ENCODE peak calls at places on chromosomes 13 and 19, in eight cellular contexts. Z is ovary, G is A549, W is H1, J is transverse colon, T is HepG2, X is stomach, M is tibial nerve. L is an unnamed sample.

GRCh38 chr13:75715598-75716523 is 79.7 kb downstream of the LMO7 start:
- DNase-seq in Z (no peak), G (no peak), W (no peak), J (no peak), T (no peak), X (no peak), M (no peak), L (no peak)

GRCh38 chr13:25249001-25249543 is 38.2 kb downstream of the MTMR6 start:
- DNase-seq in Z (no peak), G (no peak), W (no peak), J (no peak), T (peak), X (no peak), M (no peak), L (no peak)

GRCh38 chr19:44585371-44586141 is 27.8 kb upstream of the IGSF23 start:
- DNase-seq in Z (no peak), G (no peak), W (no peak), J (no peak), T (no peak), X (no peak), M (no peak), L (no peak)

GRCh38 chr13:50995870-50996269 is 86.3 kb downstream of the RNASEH2B start:
- DNase-seq in Z (no peak), G (no peak), W (no peak), J (no peak), T (no peak), X (no peak), M (no peak), L (no peak)

GRCh38 chr13:71087432-71087831 is 779.6 kb downstream of the DACH1 start:
- DNase-seq in Z (no peak), G (no peak), W (no peak), J (no peak), T (no peak), X (no peak), M (no peak), L (no peak)

GRCh38 chr19:23957660-23958281 is 43.1 kb downstream of the ZNF726 start:
- DNase-seq in Z (no peak), G (no peak), W (no peak), J (peak), T (no peak), X (no peak), M (no peak), L (no peak)

GRCh38 chr13:111176421-111176820 is 61.3 kb downstream of the ARHGEF7 start:
- DNase-seq in Z (no peak), G (no peak), W (no peak), J (no peak), T (no peak), X (no peak), M (no peak), L (no peak)

GRCh38 chr19:34962945-34963530 is 991 bp downstream of the ZNF792 start:
- DNase-seq in Z (no peak), G (no peak), W (no peak), J (no peak), T (no peak), X (no peak), M (no peak), L (no peak)

GRCh38 chr19:10587022-10587838 is at the start of gene AP1M2:
- DNase-seq in Z (no peak), G (no peak), W (peak), J (peak), T (no peak), X (peak), M (no peak), L (no peak)

GRCh38 chr13:88066847-88067246 is 395.7 kb downstream of the SLITRK5 start:
- DNase-seq in Z (no peak), G (no peak), W (no peak), J (no peak), T (no peak), X (no peak), M (no peak), L (no peak)

GRCh38 chr13:43268632-43269031 is 245.2 kb downstream of the DNAJC15 start:
- DNase-seq in Z (no peak), G (no peak), W (no peak), J (no peak), T (no peak), X (no peak), M (no peak), L (no peak)

GRCh38 chr13:25648996-25649633 is 277.3 kb downstream of the ATP8A2 start:
- DNase-seq in Z (no peak), G (no peak), W (no peak), J (no peak), T (no peak), X (no peak), M (no peak), L (no peak)

GRCh38 chr13:25619897-25620296 is 248.1 kb downstream of the ATP8A2 start:
- DNase-seq in Z (no peak), G (no peak), W (no peak), J (no peak), T (no peak), X (no peak), M (no peak), L (no peak)

GRCh38 chr13:47211106-47211505 is 314.3 kb upstream of the HTR2A start:
- DNase-seq in Z (no peak), G (no peak), W (no peak), J (no peak), T (no peak), X (no peak), M (no peak), L (no peak)

GRCh38 chr13:91277013-91277676 is 70.3 kb upstream of the MIR17HG start:
- DNase-seq in Z (no peak), G (no peak), W (no peak), J (no peak), T (no peak), X (no peak), M (no peak), L (no peak)

GRCh38 chr19:49653466-49653806 is 11.4 kb downstream of the SCAF1 start:
- DNase-seq in Z (no peak), G (no peak), W (no peak), J (no peak), T (no peak), X (no peak), M (no peak), L (no peak)

GRCh38 chr13:20247963-20248362 is 15.8 kb upstream of the GJB6 start:
- DNase-seq in Z (no peak), G (no peak), W (no peak), J (no peak), T (no peak), X (no peak), M (no peak), L (no peak)

GRCh38 chr19:36099166-36099785 is 11.7 kb upstream of the OVOL3 start:
- DNase-seq in Z (no peak), G (no peak), W (no peak), J (no peak), T (no peak), X (no peak), M (no peak), L (no peak)

GRCh38 chr19:36101550-36102327 is 9.2 kb upstream of the OVOL3 start:
- DNase-seq in Z (no peak), G (no peak), W (no peak), J (no peak), T (no peak), X (no peak), M (no peak), L (no peak)

GRCh38 chr19:36097036-36097435 is 13.9 kb upstream of the OVOL3 start:
- DNase-seq in Z (no peak), G (no peak), W (no peak), J (no peak), T (no peak), X (no peak), M (no peak), L (no peak)

GRCh38 chr19:36103040-36103626 is 7.8 kb upstream of the OVOL3 start:
- DNase-seq in Z (no peak), G (no peak), W (no peak), J (no peak), T (no peak), X (no peak), M (no peak), L (no peak)

DNA sequence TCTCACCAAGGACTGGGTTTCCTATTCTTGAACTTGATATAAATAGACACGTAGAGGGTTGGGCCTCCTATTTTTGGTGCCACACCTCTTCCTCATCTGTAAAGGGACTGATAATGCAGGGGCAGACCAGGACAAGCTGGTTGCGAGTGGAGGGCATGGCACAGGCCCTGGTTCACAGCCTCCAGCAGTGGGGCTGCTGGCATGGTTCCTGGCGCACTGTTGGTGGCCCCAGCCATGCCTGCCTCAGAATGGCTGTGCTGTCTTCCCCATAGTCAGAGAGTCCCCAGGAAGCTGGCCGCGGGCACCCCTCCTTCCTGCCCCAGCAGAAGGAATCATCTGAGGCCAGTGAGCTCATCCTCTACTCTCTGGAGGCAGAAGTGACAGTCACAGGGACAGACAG is 10.5 kb upstream of the OVOL3 start:
- DNase-seq in Z (no peak), G (no peak), W (no peak), J (no peak), T (no peak), X (no peak), M (no peak), L (no peak)
- TF ChIP-seq POLR2A in Z (no peak), G (peak), W (no peak), J (no peak), T (no peak), X (no peak), M (no peak), L (no peak)

GRCh38 chr19:52230685-52231084 is 38.7 kb upstream of the ZNF766 start:
- DNase-seq in Z (no peak), G (no peak), W (no peak), J (no peak), T (no peak), X (no peak), M (no peak), L (no peak)
- TF ChIP-seq CTCF in Z (no peak), G (no peak), W (no peak), J (no peak), T (no peak), X (no peak), M (no peak), L (no peak)

GRCh38 chr19:14118165-14119051 is 846 bp upstream of the PRKACA start:
- DNase-seq in Z (peak), G (no peak), W (peak), J (peak), T (peak), X (peak), M (peak), L (peak)
- TF ChIP-seq EP300 in Z (no peak), G (no peak), W (no peak), J (no peak), T (no peak), X (no peak), M (peak), L (no peak)

DNA sequence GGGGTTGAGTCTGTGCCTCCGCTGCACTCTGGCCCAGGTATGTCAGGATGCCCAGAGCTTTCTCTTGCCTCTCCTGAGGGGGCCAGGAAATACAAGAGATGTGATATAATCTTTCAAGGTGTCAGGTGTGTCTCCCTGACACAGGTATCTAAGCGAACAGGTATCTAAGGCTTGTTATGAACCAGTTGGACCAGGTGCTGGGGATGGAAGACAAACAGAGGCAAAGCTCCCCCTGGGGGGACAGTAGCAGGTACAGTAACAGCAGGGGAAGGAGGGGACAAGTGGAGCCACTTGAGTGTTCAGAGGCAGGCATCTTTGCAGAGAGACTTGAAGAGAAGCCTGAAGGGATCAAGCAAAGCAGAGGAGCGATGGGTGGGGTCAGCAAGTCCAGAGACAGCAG is 2.6 kb downstream of the LENG1 start:
- DNase-seq in Z (no peak), G (no peak), W (no peak), J (no peak), T (no peak), X (no peak), M (no peak), L (no peak)
- TF ChIP-seq POLR2A in Z (no peak), G (no peak), W (no peak), J (no peak), T (no peak), X (no peak), M (no peak), L (no peak)

GRCh38 chr19:14059093-14059480 is 2.8 kb downstream of the PALM3 start:
- DNase-seq in Z (no peak), G (no peak), W (peak), J (peak), T (no peak), X (peak), M (no peak), L (no peak)
- TF ChIP-seq CTCF in Z (no peak), G (peak), W (peak), J (peak), T (peak), X (peak), M (peak), L (peak)

DNA sequence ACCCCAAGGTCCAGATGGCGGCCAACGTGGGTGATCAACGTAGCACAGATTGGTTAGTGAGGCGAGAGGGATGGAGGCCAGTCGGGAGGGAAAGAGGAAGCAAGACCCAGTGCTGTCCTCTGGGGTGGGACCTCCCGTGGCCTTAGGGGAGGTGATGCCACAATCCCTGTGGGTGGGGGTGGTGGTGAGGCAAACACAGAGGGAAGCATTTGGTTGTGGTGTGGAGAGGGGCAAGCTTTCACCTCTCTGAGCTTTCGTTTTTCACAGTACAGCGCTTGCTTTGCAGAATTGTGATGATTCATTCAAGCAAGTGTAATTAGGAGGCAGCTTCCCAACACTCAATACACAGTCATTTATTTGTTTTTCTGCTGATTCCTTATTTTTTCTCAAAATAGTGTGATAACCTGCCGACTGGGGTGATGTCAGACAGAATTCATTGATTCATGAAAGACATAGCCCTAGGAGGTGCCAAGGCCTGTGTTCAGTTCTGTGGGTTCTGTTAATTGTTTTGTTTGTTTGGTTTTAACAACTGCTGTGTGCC is 2.4 kb downstream of the LENG8 start:
- DNase-seq in Z (no peak), G (no peak), W (no peak), J (no peak), T (no peak), X (no peak), M (no peak), L (no peak)
- TF ChIP-seq EP300 in Z (no peak), G (no peak), W (no peak), J (no peak), T (no peak), X (no peak), M (no peak), L (no peak)